ENCODE peak calls at places on chromosomes 5 and 9, in ten cellular contexts. R is GM03348; Y is H9; B is A549; T is T-cell; H is AG09309; U is NCI-H2081; Z is stimulated activated CD8-positive, alpha-beta memory T cell treated with anti-CD3 and anti-CD28 coated beads, Interleukin-4, amount 100 ng/mL, for 1 hour; X is AG04450; M is globus pallidus. A is an unnamed sample.

GRCh38 chr5:135371738-135372232 is 27.2 kb downstream of the MACROH2A1 start:
- DNase-seq in B (peak), Z (no peak), R (peak), T (no peak), H (peak), U (no peak), Y (no peak), X (no peak), M (no peak), A (peak)

GRCh38 chr5:149724130-149724850 is 5.8 kb upstream of the PPARGC1B start:
- DNase-seq in X (no peak), R (no peak), Y (no peak), H (no peak), B (no peak), M (no peak), Z (no peak), U (no peak), T (no peak), A (no peak)

GRCh38 chr5:178123094-178123986 is 7.5 kb upstream of the RMND5B start:
- DNase-seq in Y (no peak), T (no peak), M (no peak), U (no peak), B (no peak), H (no peak), Z (no peak), X (no peak), R (no peak), A (no peak)

GRCh38 chr5:146103594-146103993 is 1.8 kb downstream of the PLAC8L1 start:
- DNase-seq in T (no peak), H (no peak), Y (no peak), R (no peak), Z (no peak), M (no peak), X (no peak), U (no peak), B (no peak), A (no peak)

GRCh38 chr5:72034710-72035109 is 72.6 kb upstream of the MAP1B start:
- DNase-seq in R (no peak), Y (no peak), M (no peak), H (no peak), U (no peak), T (no peak), B (no peak), Z (no peak), X (no peak), A (no peak)

GRCh38 chr9:123383512-123384170 is 27.6 kb downstream of the CRB2 start:
- DNase-seq in H (no peak), M (no peak), T (no peak), Y (no peak), B (no peak), U (no peak), R (no peak), X (no peak), Z (no peak), A (no peak)

GRCh38 chr5:73115399-73116051 is 4.8 kb upstream of the TMEM171 start:
- DNase-seq in M (peak), Z (no peak), X (peak), H (peak), R (peak), T (no peak), B (peak), U (no peak), Y (no peak), A (peak)

GRCh38 chr9:129694265-129694664 is 28.8 kb downstream of the PRRX2 start:
- DNase-seq in T (no peak), X (no peak), R (no peak), Y (no peak), U (no peak), B (no peak), H (no peak), Z (no peak), M (no peak), A (no peak)

GRCh38 chr9:83065233-83065632 is 2.3 kb upstream of the RASEF start:
- DNase-seq in M (no peak), T (no peak), B (no peak), Z (no peak), Y (no peak), U (peak), R (no peak), H (no peak), X (no peak), A (no peak)

GRCh38 chr5:88544616-88545150 is 276.0 kb upstream of the TMEM161B start:
- DNase-seq in Z (no peak), M (no peak), U (peak), R (no peak), B (no peak), Y (no peak), X (no peak), H (no peak), T (no peak), A (no peak)

GRCh38 chr5:149546974-149547373 is 4.3 kb downstream of the CSNK1A1 start:
- DNase-seq in Z (no peak), T (no peak), X (no peak), B (no peak), U (no peak), H (no peak), R (no peak), Y (no peak), M (no peak), A (no peak)